ENCODE peak calls at places on chromosome 6, in nine cellular contexts. L is A549, N is HCT116, F is breast epithelium, R is IMR-90, D is gastrocnemius medialis, M is transverse colon, C is body of pancreas, X is GM12878. H is an unnamed sample.

GRCh38 chr6:168473197-168473596 is 32.2 kb downstream of the SMOC2 start:
- DNase-seq in F (no peak), D (no peak), L (no peak), C (no peak), X (no peak), R (no peak), M (no peak), N (no peak), H (no peak)

GRCh38 chr6:170135821-170136471 is 154.9 kb downstream of the DLL1 start:
- DNase-seq in L (no peak), X (no peak), R (no peak), N (no peak), D (no peak), M (no peak), C (no peak), F (peak; percentile 47), H (no peak)

GRCh38 chr6:141264101-141264500 is 868.6 kb upstream of the GJE1 start:
- DNase-seq in D (no peak), N (no peak), F (no peak), X (no peak), R (peak; percentile 46), L (no peak), M (no peak), C (no peak), H (no peak)

GRCh38 chr6:114611696-114612095 is 268.9 kb upstream of the HS3ST5 start:
- DNase-seq in D (no peak), R (no peak), X (no peak), M (no peak), C (no peak), L (no peak), N (no peak), F (no peak), H (no peak)

GRCh38 chr6:101150226-101150625 is 243.3 kb upstream of the GRIK2 start:
- DNase-seq in F (no peak), R (no peak), M (no peak), N (no peak), C (no peak), X (no peak), L (no peak), D (no peak), H (no peak)

GRCh38 chr6:139759086-139759485 is 384.6 kb upstream of the CITED2 start:
- DNase-seq in D (no peak), X (no peak), N (no peak), C (no peak), R (no peak), M (no peak), L (no peak), F (no peak), H (no peak)

GRCh38 chr6:34143884-34144580 is 1.9 kb downstream of the GRM4 start:
- DNase-seq in D (no peak), N (no peak), C (no peak), X (no peak), M (no peak), L (peak; percentile 40), F (no peak), R (no peak), H (no peak)

GRCh38 chr6:156347251-156348049 is 429.7 kb upstream of the ARID1B start:
- DNase-seq in X (no peak), C (no peak), D (no peak), R (peak; percentile 77), L (no peak), M (no peak), N (no peak), F (no peak), H (no peak)

GRCh38 chr6:47028835-47029360 is 13.2 kb downstream of the ADGRF1 start:
- DNase-seq in X (no peak), F (no peak), M (no peak), L (no peak), R (no peak), D (no peak), C (no peak), N (no peak), H (no peak)

GRCh38 chr6:90424580-90424979 is 127.9 kb upstream of the BACH2 start:
- DNase-seq in M (no peak), R (no peak), C (no peak), F (no peak), N (no peak), X (no peak), D (no peak), L (no peak), H (no peak)

GRCh38 chr6:87718662-87719433 is 16.8 kb upstream of the AKIRIN2 start:
- DNase-seq in L (no peak), M (peak; percentile 35), N (no peak), C (no peak), R (peak; percentile 51), D (no peak), F (no peak), X (no peak), H (no peak)

GRCh38 chr6:5726976-5727718 is 279.6 kb downstream of the NRN1 start:
- DNase-seq in N (no peak), F (no peak), M (no peak), C (no peak), D (no peak), L (no peak), R (peak; percentile 21), X (no peak), H (no peak)

GRCh38 chr6:3285049-3285639 is 26.4 kb downstream of the PSMG4 start:
- DNase-seq in L (no peak), R (no peak), X (no peak), M (no peak), C (no peak), N (no peak), F (peak; percentile 30), D (no peak), H (no peak)

GRCh38 chr6:130947464-130947863 is 115.6 kb downstream of the EPB41L2 start:
- DNase-seq in R (no peak), N (no peak), M (no peak), C (no peak), X (no peak), D (no peak), L (no peak), F (no peak), H (no peak)

GRCh38 chr6:139290787-139291294 is 957 bp downstream of the TXLNB start:
- DNase-seq in F (no peak), L (no peak), X (peak; percentile 88), N (no peak), R (peak; percentile 75), M (peak; percentile 19), D (peak; percentile 57), C (no peak), H (peak; percentile 9)

GRCh38 chr6:39124114-39124513 is 9.1 kb upstream of the SAYSD1 start:
- DNase-seq in R (no peak), L (no peak), M (no peak), N (no peak), X (no peak), C (no peak), D (no peak), F (no peak), H (no peak)

GRCh38 chr6:157075549-157076426 is 247.5 kb downstream of the TMEM242 start:
- DNase-seq in R (peak; percentile 68), X (peak; percentile 44), F (no peak), N (peak; percentile 3), L (no peak), C (no peak), M (no peak), D (no peak), H (no peak)

GRCh38 chr6:158014505-158015187 is 33.0 kb downstream of the SYNJ2 start:
- DNase-seq in N (no peak), C (no peak), F (peak; percentile 7), R (peak; percentile 65), X (no peak), D (no peak), M (no peak), L (no peak), H (no peak)

GRCh38 chr6:21955196-21955595 is 341.6 kb downstream of the PRL start:
- DNase-seq in L (no peak), X (no peak), F (no peak), R (no peak), N (no peak), M (no peak), D (no peak), C (no peak), H (no peak)

GRCh38 chr6:109383438-109383940 is 1.2 kb upstream of the CD164 start:
- DNase-seq in L (no peak), F (no peak), D (no peak), N (no peak), C (no peak), X (no peak), R (no peak), M (no peak), H (no peak)

GRCh38 chr6:109379706-109380105 is 2.6 kb downstream of the CD164 start:
- DNase-seq in R (peak; percentile 59), F (no peak), X (no peak), N (no peak), M (no peak), D (no peak), L (no peak), C (no peak), H (no peak)

GRCh38 chr6:109381007-109381746 is 1.1 kb downstream of the CD164 start:
- DNase-seq in N (no peak), F (no peak), L (no peak), C (no peak), X (no peak), R (peak; percentile 20), D (no peak), M (no peak), H (no peak)

GRCh38 chr6:109382576-109383437 is 540 bp upstream of the CD164 start:
- DNase-seq in D (peak; percentile 90), R (peak; percentile 92), F (peak; percentile 90), N (peak; percentile 89), L (peak; percentile 84), X (peak; percentile 82), C (peak; percentile 91), M (peak; percentile 94), H (peak; percentile 63)

GRCh38 chr6:109381747-109382575 is at the start of gene CD164:
- DNase-seq in N (peak; percentile 87), X (peak; percentile 83), M (peak; percentile 94), R (peak; percentile 93), D (peak; percentile 89), C (peak; percentile 93), F (peak; percentile 94), L (peak; percentile 80), H (peak; percentile 67)
- TF ChIP-seq POLR2A in N (peak; percentile 74), X (peak; percentile 98), M (peak; percentile 99), R (peak; percentile 97), D (peak; percentile 98), C (peak; percentile 99), F (peak; percentile 95), L (peak; percentile 80), H (peak; percentile 92)

GRCh38 chr6:33073431-33073871 is at the start of gene HLA-DPA1:
- DNase-seq in M (peak; percentile 64), N (peak; percentile 8), F (no peak), X (peak; percentile 97), R (peak; percentile 11), L (peak; percentile 8), D (peak; percentile 25), C (no peak), H (peak; percentile 65)
- TF ChIP-seq POLR2A in M (peak; percentile 71), N (no peak), F (no peak), X (peak; percentile 98), R (no peak), L (no peak), D (peak; percentile 77), C (peak; percentile 80), H (no peak)

GRCh38 chr6:134175532-134176282 is 123.3 kb upstream of the SLC2A12 start:
- DNase-seq in D (peak; percentile 36), N (peak; percentile 29), X (no peak), M (peak; percentile 63), L (peak; percentile 34), R (peak; percentile 78), C (peak; percentile 84), F (no peak), H (no peak)
- TF ChIP-seq POLR2A in D (no peak), N (no peak), X (no peak), M (no peak), L (peak; percentile 25), R (no peak), C (no peak), F (no peak), H (peak; percentile 33)

GRCh38 chr6:63859520-63859919 is 223.9 kb downstream of the PHF3 start:
- DNase-seq in M (no peak), R (no peak), L (no peak), F (no peak), C (no peak), N (no peak), D (no peak), X (no peak), H (no peak)
- TF ChIP-seq POLR2A in M (no peak), R (no peak), L (no peak), F (no peak), C (no peak), N (no peak), D (no peak), X (no peak), H (no peak)

H was measured in H54.